ENCODE peak calls at places on chromosomes 2 and 18, in seven cellular contexts. U is effector memory CD4-positive, alpha-beta T cell; P is hepatocyte; V is WERI-Rb-1; W is AG10803; O is prostate gland; T is A549. H is an unnamed sample.
A peak's percentile ranks its signal among the peaks of the same experiment; 100 is the strongest.

GRCh38 chr2:211132046-211132445 is 575.6 kb downstream of the CPS1 start:
- DNase-seq in U (no peak), T (no peak), O (no peak), W (no peak), V (no peak), P (no peak), H (no peak)

GRCh38 chr2:74439373-74440004 is 2.2 kb downstream of the RTKN start:
- DNase-seq in P (no peak), T (no peak), W (no peak), U (no peak), V (peak; percentile 84), O (no peak), H (no peak)

GRCh38 chr2:156006721-156007618 is 325.6 kb downstream of the NR4A2 start:
- DNase-seq in T (no peak), O (no peak), U (no peak), W (no peak), V (no peak), P (no peak), H (no peak)

GRCh38 chr2:102753563-102754159 is 8.2 kb upstream of the TMEM182 start:
- DNase-seq in O (peak; percentile 19), P (peak; percentile 71), W (peak; percentile 59), T (peak; percentile 53), V (peak; percentile 9), U (no peak), H (no peak)

GRCh38 chr2:241267249-241268067 is 48.0 kb downstream of the HDLBP start:
- DNase-seq in T (no peak), P (no peak), V (no peak), U (no peak), W (no peak), O (no peak), H (no peak)

GRCh38 chr2:75047907-75048625 is 89.6 kb downstream of the POLE4 start:
- DNase-seq in U (no peak), W (peak; percentile 74), V (no peak), O (no peak), P (no peak), T (peak; percentile 28), H (no peak)

GRCh38 chr18:45521151-45521550 is 94.1 kb upstream of the SLC14A2 start:
- DNase-seq in U (no peak), V (no peak), O (no peak), P (no peak), W (peak; percentile 93), T (no peak), H (no peak)

GRCh38 chr2:167924556-167924955 is 322.8 kb downstream of the STK39 start:
- DNase-seq in O (no peak), V (no peak), T (no peak), P (no peak), W (no peak), U (no peak), H (no peak)

GRCh38 chr2:166651080-166651675 is 157.1 kb upstream of the SCN7A start:
- DNase-seq in U (no peak), P (peak; percentile 11), V (no peak), O (no peak), W (no peak), T (no peak), H (no peak)

GRCh38 chr18:78893396-78894305 is 86.0 kb upstream of the SALL3 start:
- DNase-seq in V (no peak), P (no peak), T (no peak), W (no peak), U (no peak), O (no peak), H (no peak)

GRCh38 chr2:230328155-230328458 is 1.1 kb downstream of the SP140L start:
- DNase-seq in T (no peak), P (no peak), V (no peak), W (no peak), O (no peak), U (no peak), H (no peak)

GRCh38 chr2:230325316-230326243 is 1.4 kb upstream of the SP140L start:
- DNase-seq in W (no peak), P (no peak), O (no peak), T (no peak), U (no peak), V (no peak), H (no peak)

GRCh38 chr2:230327418-230328154 is 593 bp downstream of the SP140L start:
- DNase-seq in V (no peak), P (no peak), U (no peak), O (no peak), T (no peak), W (no peak), H (no peak)

GRCh38 chr2:230324503-230324902 is 2.5 kb upstream of the SP140L start:
- DNase-seq in V (no peak), P (no peak), O (no peak), T (no peak), W (no peak), U (no peak), H (no peak)

GRCh38 chr2:230326453-230327417 is at the start of gene SP140L:
- DNase-seq in V (no peak), T (peak; percentile 55), P (peak; percentile 72), O (peak; percentile 38), U (peak; percentile 67), W (peak; percentile 83), H (peak; percentile 81)
- H3K4me3 ChIP-seq in V (no peak within 1 kb of the TSS), T (peak within 1 kb of the TSS; percentile 11), P (peak within 1 kb of the TSS; percentile 5), O (peak within 1 kb of the TSS; percentile 21), U (peak within 1 kb of the TSS; percentile 71), W (peak within 1 kb of the TSS; percentile 68), H (peak within 1 kb of the TSS; percentile 69)

GRCh38 chr2:12035029-12035720 is 288.7 kb downstream of the LPIN1 start:
- DNase-seq in W (peak; percentile 68), U (no peak), T (no peak), V (no peak), O (no peak), P (no peak), H (no peak)
- H3K4me3 ChIP-seq in W (no peak overlapping the region), U (no peak overlapping the region), T (no peak overlapping the region), V (no peak overlapping the region), O (no peak overlapping the region), P (no peak overlapping the region), H (no peak overlapping the region)

GRCh38 chr2:70118798-70119454 is 31.6 kb downstream of the PCBP1 start:
- DNase-seq in U (no peak), W (no peak), V (peak; percentile 67), P (no peak), O (no peak), T (no peak), H (no peak)
- H3K4me3 ChIP-seq in U (no peak overlapping the region), W (no peak overlapping the region), V (no peak overlapping the region), P (no peak overlapping the region), O (no peak overlapping the region), T (no peak overlapping the region), H (no peak overlapping the region)

GRCh38 chr18:11987527-11987926 is 6.2 kb downstream of the IMPA2 start:
- DNase-seq in T (peak; percentile 26), O (no peak), P (no peak), U (no peak), W (peak; percentile 44), V (no peak), H (no peak)

GRCh38 chr18:11991021-11991770 is 9.9 kb downstream of the IMPA2 start:
- DNase-seq in U (no peak), O (no peak), T (no peak), W (no peak), V (no peak), P (no peak), H (no peak)

GRCh38 chr18:11989966-11990380 is 8.7 kb downstream of the IMPA2 start:
- DNase-seq in P (peak; percentile 64), V (no peak), T (no peak), U (no peak), O (no peak), W (no peak), H (no peak)

GRCh38 chr18:11990541-11990940 is 9.2 kb downstream of the IMPA2 start:
- DNase-seq in O (no peak), T (no peak), V (no peak), P (no peak), W (no peak), U (no peak), H (no peak)

GRCh38 chr18:11989174-11989573 is 7.9 kb downstream of the IMPA2 start:
- DNase-seq in P (no peak), W (no peak), O (no peak), U (no peak), T (no peak), V (no peak), H (no peak)
- H3K4me3 ChIP-seq in P (no peak overlapping the region), W (no peak overlapping the region), O (no peak overlapping the region), U (no peak overlapping the region), T (no peak overlapping the region), V (no peak overlapping the region), H (no peak overlapping the region)

GRCh38 chr2:42132966-42133641 is 36.0 kb upstream of the EML4 start:
- DNase-seq in P (peak; percentile 92), V (peak; percentile 97), O (peak; percentile 94), U (peak; percentile 94), W (peak; percentile 98), T (peak; percentile 94), H (peak; percentile 88)
- H3K4me3 ChIP-seq in P (no peak overlapping the region), V (peak overlapping the region; percentile 54), O (no peak overlapping the region), U (peak overlapping the region; percentile 24), W (peak overlapping the region; percentile 48), T (peak overlapping the region; percentile 18), H (peak overlapping the region; percentile 54)